ENCODE peak calls at places on chromosomes 2 and 18, in eight cellular contexts. B, A, C, J, O, W, V and P are unnamed samples. For H3K4me1, the result is how much of the 10 kb centered on the place peaks cover.

GRCh38 chr2:223049356-223049755 is 2.6 kb upstream of the KCNE4 start:
- DNase-seq in B (no peak), O (no peak), W (no peak), J (no peak), C (no peak), A (no peak), V (no peak), P (no peak)

GRCh38 chr2:6352906-6353515 is 512.7 kb downstream of the CMPK2 start:
- DNase-seq in O (peak), J (peak), C (no peak), W (no peak), V (peak), B (no peak), A (no peak), P (peak)

GRCh38 chr2:178628590-178628989 is 148.3 kb downstream of the PLEKHA3 start:
- DNase-seq in J (no peak), A (no peak), C (no peak), B (no peak), O (no peak), W (no peak), V (no peak), P (no peak)

GRCh38 chr2:39991298-39991697 is 212.2 kb upstream of the THUMPD2 start:
- DNase-seq in C (no peak), V (no peak), O (no peak), A (no peak), B (no peak), J (peak), W (no peak), P (no peak)

GRCh38 chr2:18439716-18440115 is 120.7 kb downstream of the RDH14 start:
- DNase-seq in J (no peak), O (no peak), V (no peak), C (no peak), A (no peak), B (no peak), W (no peak), P (no peak)

GRCh38 chr18:42513416-42513815 is 558.4 kb downstream of the PIK3C3 start:
- DNase-seq in J (no peak), A (no peak), B (no peak), V (no peak), C (no peak), W (no peak), O (no peak), P (no peak)

GRCh38 chr2:134365356-134365755 is 111.5 kb downstream of the MGAT5 start:
- DNase-seq in A (peak), W (peak), V (no peak), O (no peak), C (no peak), J (peak), B (no peak), P (no peak)

GRCh38 chr2:190365499-190366204 is 22.3 kb downstream of the INPP1 start:
- DNase-seq in C (no peak), B (no peak), V (no peak), A (no peak), O (no peak), J (no peak), W (no peak), P (no peak)

GRCh38 chr2:99975386-99975785 is 167.0 kb downstream of the AFF3 start:
- DNase-seq in C (no peak), O (no peak), B (no peak), V (no peak), J (no peak), A (no peak), W (no peak), P (no peak)

GRCh38 chr2:132651115-132652099 is 18.6 kb downstream of the LYPD1 start:
- DNase-seq in B (no peak), J (peak), C (no peak), A (peak), W (peak), O (peak), V (peak), P (no peak)

GRCh38 chr2:115746151-115746550 is 1303.7 kb downstream of the DPP10 start:
- DNase-seq in O (no peak), W (no peak), V (no peak), B (no peak), A (no peak), J (no peak), C (no peak), P (no peak)

GRCh38 chr18:26317353-26317865 is 91.2 kb downstream of the TAF4B start:
- DNase-seq in J (no peak), W (no peak), C (no peak), B (no peak), A (no peak), V (no peak), O (peak), P (no peak)

GRCh38 chr18:50240083-50240563 is 26.2 kb downstream of the CFAP53 start:
- DNase-seq in B (no peak), C (no peak), A (no peak), O (no peak), J (no peak), V (no peak), W (peak), P (no peak)

GRCh38 chr2:228827056-228827455 is 444.0 kb downstream of the PID1 start:
- DNase-seq in J (no peak), V (peak), W (no peak), C (no peak), O (no peak), A (no peak), B (no peak), P (no peak)

GRCh38 chr2:186009341-186009740 is 270.7 kb downstream of the FSIP2 start:
- DNase-seq in W (no peak), V (no peak), C (no peak), A (no peak), J (peak), B (no peak), O (no peak), P (no peak)

GRCh38 chr2:54237428-54237827 is 18.6 kb downstream of the TSPYL6 start:
- DNase-seq in O (no peak), A (no peak), W (no peak), B (no peak), V (no peak), J (no peak), C (no peak), P (no peak)

GRCh38 chr2:159613515-159614336 is 2.6 kb downstream of the BAZ2B start:
- DNase-seq in O (no peak), C (no peak), A (no peak), W (no peak), J (peak), V (no peak), B (no peak), P (no peak)

GRCh38 chr2:45014016-45014702 is 4.9 kb upstream of the SIX2 start:
- DNase-seq in A (peak), O (no peak), J (peak), W (no peak), B (no peak), V (peak), C (no peak), P (peak)

GRCh38 chr18:58848685-58849084 is 16.0 kb upstream of the ZNF532 start:
- DNase-seq in C (no peak), B (no peak), A (no peak), W (no peak), J (peak), O (no peak), V (no peak), P (no peak)

GRCh38 chr18:58845913-58846312 is 18.8 kb upstream of the ZNF532 start:
- DNase-seq in B (no peak), V (no peak), O (no peak), J (no peak), W (no peak), C (no peak), A (no peak), P (no peak)

GRCh38 chr18:58846325-58846724 is 18.4 kb upstream of the ZNF532 start:
- DNase-seq in J (no peak), O (no peak), A (no peak), C (no peak), V (no peak), W (no peak), B (no peak), P (no peak)

GRCh38 chr18:58844871-58845270 is 19.8 kb upstream of the ZNF532 start:
- DNase-seq in J (no peak), V (no peak), B (no peak), W (no peak), A (no peak), O (no peak), C (no peak), P (no peak)

DNA sequence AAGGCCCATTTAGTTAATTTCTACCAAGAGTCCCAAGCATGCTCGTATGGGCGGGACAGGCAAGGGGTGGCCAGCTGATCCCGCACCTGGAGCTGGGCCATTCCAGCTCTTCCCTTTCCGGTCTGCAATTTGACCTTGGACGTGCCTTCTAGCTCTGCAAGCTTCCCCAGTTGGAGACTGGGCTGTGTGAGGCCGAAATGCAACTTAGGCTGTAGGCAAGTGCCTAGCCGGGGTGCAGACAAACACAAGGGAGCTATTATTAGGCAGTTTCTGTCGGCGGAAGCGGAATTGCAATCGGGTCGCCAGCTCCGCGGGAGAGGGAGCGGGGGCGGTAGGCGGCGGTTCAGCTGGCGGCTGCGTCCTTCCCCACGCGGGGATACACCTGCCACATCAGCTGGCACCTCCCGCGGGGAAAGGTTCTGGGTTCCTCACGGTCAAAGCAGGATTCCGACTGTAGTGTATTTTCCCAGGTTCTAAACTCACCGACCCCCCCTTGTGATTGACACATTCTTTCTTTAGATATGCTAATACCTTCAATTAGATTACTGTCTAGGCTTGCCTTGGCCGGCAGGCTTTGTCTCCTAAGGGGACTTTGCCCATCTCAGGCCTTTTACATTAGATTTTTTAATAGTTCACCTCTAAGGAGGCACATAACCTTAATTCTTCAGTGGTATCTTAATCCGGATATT is 17.1 kb upstream of the ZNF532 start:
- DNase-seq in V (no peak), A (no peak), O (no peak), C (no peak), B (no peak), W (no peak), J (peak), P (no peak)
- H3K4me1 ChIP-seq in V (under half), A (under half), O (under half), C (under half), B (under half), W (under half), J (half or more), P (under half)

GRCh38 chr2:236507393-236508085 is 62.1 kb upstream of the ACKR3 start:
- DNase-seq in W (no peak), V (peak), J (peak), B (peak), C (no peak), O (no peak), A (peak), P (peak)
- TF ChIP-seq POLR2AphosphoS5 in W (no peak), V (no peak), J (peak), B (no peak), C (no peak), O (no peak), A (no peak), P (no peak)

GRCh38 chr2:14634885-14635871 is 2.7 kb downstream of the LRATD1 start:
- DNase-seq in C (peak), W (no peak), V (peak), J (peak), A (peak), B (peak), O (no peak), P (peak)
- TF ChIP-seq CTCF in C (no peak), W (no peak), V (no peak), J (peak), A (no peak), B (no peak), O (no peak), P (no peak)

GRCh38 chr2:199973703-199974102 is 18.3 kb downstream of the MAIP1 start:
- DNase-seq in B (no peak), V (peak), O (peak), J (peak), C (no peak), W (peak), A (no peak), P (no peak)
- H3K4me1 ChIP-seq in B (under half), V (under half), O (under half), J (under half), C (under half), W (under half), A (under half), P (under half)

GRCh38 chr2:230106771-230107170 is 38.0 kb upstream of the SLC16A14 start:
- DNase-seq in V (no peak), W (no peak), C (no peak), A (no peak), J (no peak), O (no peak), B (no peak), P (no peak)
- TF ChIP-seq POLR2AphosphoS5 in V (no peak), W (no peak), C (no peak), A (no peak), J (no peak), O (no peak), B (no peak), P (no peak)

GRCh38 chr2:236744316-236745105 is 174.9 kb downstream of the ACKR3 start:
- DNase-seq in V (no peak), A (no peak), W (no peak), C (no peak), O (no peak), B (no peak), J (no peak), P (no peak)

GRCh38 chr2:236745420-236746210 is 176.0 kb downstream of the ACKR3 start:
- DNase-seq in W (no peak), C (peak), J (peak), O (peak), B (no peak), A (no peak), V (no peak), P (no peak)

GRCh38 chr2:236743623-236744280 is 174.1 kb downstream of the ACKR3 start:
- DNase-seq in C (no peak), B (no peak), W (no peak), O (no peak), A (no peak), V (no peak), J (no peak), P (no peak)

GRCh38 chr2:236740506-236740905 is 170.9 kb downstream of the ACKR3 start:
- DNase-seq in A (no peak), J (no peak), C (no peak), B (no peak), O (no peak), V (no peak), W (no peak), P (no peak)

GRCh38 chr2:236742936-236743622 is 173.5 kb downstream of the ACKR3 start:
- DNase-seq in B (peak), V (no peak), C (no peak), W (no peak), O (no peak), A (no peak), J (no peak), P (no peak)
- TF ChIP-seq CTCF in B (no peak), V (no peak), C (no peak), W (no peak), O (no peak), A (no peak), J (no peak), P (no peak)